ENCODE peak calls at places on chromosomes 13 and 19, in seven cellular contexts. G is activated CD4-positive, alpha-beta T cell treated with anti-CD3 and anti-CD28 coated beads, Interleukin-2, amount 50 U/mL, for 24 hours; D is stimulated activated effector memory CD8-positive, alpha-beta T cell treated with anti-CD3 and anti-CD28 coated beads, Interleukin-12 subunit alpha, Interleukin-12 subunit beta, amount 100 ng/mL, for 72 hours; J is GM10248; B is nephron progenitor cell; N is endothelial cell; S is amygdala. V is an unnamed sample.

GRCh38 chr19:38707512-38708114 is 36.7 kb downstream of the CAPN12 start:
- DNase-seq in G (no peak), J (no peak), B (no peak), N (no peak), D (no peak), S (peak), V (no peak)

GRCh38 chr13:44117351-44117750 is 237.6 kb downstream of the LACC1 start:
- DNase-seq in D (no peak), S (no peak), J (no peak), N (no peak), G (no peak), B (no peak), V (no peak)

GRCh38 chr19:3224346-3225325 is at the start of gene CELF5:
- DNase-seq in J (peak), D (no peak), N (peak), S (peak), G (no peak), B (peak), V (peak)

GRCh38 chr19:42081584-42082258 is 5.8 kb downstream of the ZNF574 start:
- DNase-seq in J (peak), G (no peak), B (no peak), N (no peak), S (no peak), D (no peak), V (no peak)

GRCh38 chr19:1992759-1993260 is 22.7 kb downstream of the BTBD2 start:
- DNase-seq in B (no peak), D (no peak), G (no peak), N (no peak), J (no peak), S (no peak), V (no peak)

GRCh38 chr19:40143612-40144011 is 47.6 kb upstream of the MAP3K10 start:
- DNase-seq in J (peak), B (no peak), N (no peak), D (peak), S (no peak), G (no peak), V (no peak)

GRCh38 chr19:16457195-16457953 is 14.4 kb downstream of the EPS15L1 start:
- DNase-seq in D (no peak), G (no peak), N (no peak), S (no peak), B (peak), J (peak), V (peak)

GRCh38 chr19:7677664-7678311 is 898 bp downstream of the MCEMP1 start:
- DNase-seq in D (no peak), N (no peak), G (no peak), B (no peak), S (no peak), J (no peak), V (no peak)

GRCh38 chr19:14063100-14063499 is 1.2 kb upstream of the PALM3 start:
- DNase-seq in N (no peak), G (no peak), S (no peak), D (no peak), B (no peak), J (no peak), V (no peak)

GRCh38 chr19:14979498-14980255 is at the start of gene SLC1A6:
- DNase-seq in D (no peak), N (peak), G (no peak), J (no peak), B (peak), S (no peak), V (peak)

GRCh38 chr19:38107129-38107528 is 116.9 kb downstream of the DPF1 start:
- DNase-seq in S (no peak), J (no peak), D (no peak), N (no peak), B (no peak), G (no peak), V (no peak)